ENCODE peak calls at places on chromosomes 3 and 15, in four cellular contexts. One of them, this sample, is unnamed.

GRCh38 chr3:62562596-62562995 is 189.2 kb upstream of the FEZF2 start:
- DNase-seq in tibial artery: peak; percentile 45
- DNase-seq in brain microvascular endothelial cell: no peak
- DNase-seq in CD8-positive, alpha-beta memory T cell: no peak
- DNase-seq in this sample: no peak

GRCh38 chr3:36542186-36542585 is 161.9 kb downstream of the STAC start:
- DNase-seq in tibial artery: no peak
- DNase-seq in brain microvascular endothelial cell: peak; percentile 29
- DNase-seq in CD8-positive, alpha-beta memory T cell: no peak
- DNase-seq in this sample: no peak

GRCh38 chr15:23890218-23890617 is 203.1 kb upstream of the NDN start:
- DNase-seq in tibial artery: no peak
- DNase-seq in brain microvascular endothelial cell: no peak
- DNase-seq in CD8-positive, alpha-beta memory T cell: no peak
- DNase-seq in this sample: no peak

GRCh38 chr3:189239616-189240015 is 67.8 kb downstream of the TPRG1 start:
- DNase-seq in tibial artery: no peak
- DNase-seq in brain microvascular endothelial cell: no peak
- DNase-seq in CD8-positive, alpha-beta memory T cell: no peak
- DNase-seq in this sample: no peak

GRCh38 chr15:100249096-100249815 is 92.5 kb downstream of the ADAMTS17 start:
- DNase-seq in tibial artery: no peak
- DNase-seq in brain microvascular endothelial cell: no peak
- DNase-seq in CD8-positive, alpha-beta memory T cell: no peak
- DNase-seq in this sample: no peak

GRCh38 chr3:42701371-42702065 is 1.1 kb downstream of the HHATL start:
- DNase-seq in tibial artery: peak; percentile 35
- DNase-seq in brain microvascular endothelial cell: no peak
- DNase-seq in CD8-positive, alpha-beta memory T cell: peak; percentile 39
- DNase-seq in this sample: no peak

GRCh38 chr3:69095636-69096035 is 10.9 kb downstream of the ARL6IP5 start:
- DNase-seq in tibial artery: no peak
- DNase-seq in brain microvascular endothelial cell: no peak
- DNase-seq in CD8-positive, alpha-beta memory T cell: no peak
- DNase-seq in this sample: no peak

GRCh38 chr3:82088749-82089148 is 327.3 kb upstream of the GBE1 start:
- DNase-seq in tibial artery: no peak
- DNase-seq in brain microvascular endothelial cell: no peak
- DNase-seq in CD8-positive, alpha-beta memory T cell: no peak
- DNase-seq in this sample: no peak

GRCh38 chr3:59818033-59818936 is 768.5 kb upstream of the CFAP20DC start:
- DNase-seq in tibial artery: peak; percentile 90
- DNase-seq in brain microvascular endothelial cell: peak; percentile 98
- DNase-seq in CD8-positive, alpha-beta memory T cell: no peak
- DNase-seq in this sample: peak; percentile 58

GRCh38 chr3:194739498-194740284 is 54.0 kb downstream of the FAM43A start:
- DNase-seq in tibial artery: no peak
- DNase-seq in brain microvascular endothelial cell: no peak
- DNase-seq in CD8-positive, alpha-beta memory T cell: no peak
- DNase-seq in this sample: no peak

GRCh38 chr15:50183112-50183794 is 1.3 kb downstream of the SLC27A2 start:
- DNase-seq in tibial artery: no peak
- DNase-seq in brain microvascular endothelial cell: no peak
- DNase-seq in CD8-positive, alpha-beta memory T cell: no peak
- DNase-seq in this sample: no peak
- H3K4me3 ChIP-seq in tibial artery: no peak overlapping the region
- H3K4me3 ChIP-seq in brain microvascular endothelial cell: no peak overlapping the region
- H3K4me3 ChIP-seq in CD8-positive, alpha-beta memory T cell: peak overlapping the region; percentile 66
- H3K4me3 ChIP-seq in this sample: peak overlapping the region; percentile 31

DNA sequence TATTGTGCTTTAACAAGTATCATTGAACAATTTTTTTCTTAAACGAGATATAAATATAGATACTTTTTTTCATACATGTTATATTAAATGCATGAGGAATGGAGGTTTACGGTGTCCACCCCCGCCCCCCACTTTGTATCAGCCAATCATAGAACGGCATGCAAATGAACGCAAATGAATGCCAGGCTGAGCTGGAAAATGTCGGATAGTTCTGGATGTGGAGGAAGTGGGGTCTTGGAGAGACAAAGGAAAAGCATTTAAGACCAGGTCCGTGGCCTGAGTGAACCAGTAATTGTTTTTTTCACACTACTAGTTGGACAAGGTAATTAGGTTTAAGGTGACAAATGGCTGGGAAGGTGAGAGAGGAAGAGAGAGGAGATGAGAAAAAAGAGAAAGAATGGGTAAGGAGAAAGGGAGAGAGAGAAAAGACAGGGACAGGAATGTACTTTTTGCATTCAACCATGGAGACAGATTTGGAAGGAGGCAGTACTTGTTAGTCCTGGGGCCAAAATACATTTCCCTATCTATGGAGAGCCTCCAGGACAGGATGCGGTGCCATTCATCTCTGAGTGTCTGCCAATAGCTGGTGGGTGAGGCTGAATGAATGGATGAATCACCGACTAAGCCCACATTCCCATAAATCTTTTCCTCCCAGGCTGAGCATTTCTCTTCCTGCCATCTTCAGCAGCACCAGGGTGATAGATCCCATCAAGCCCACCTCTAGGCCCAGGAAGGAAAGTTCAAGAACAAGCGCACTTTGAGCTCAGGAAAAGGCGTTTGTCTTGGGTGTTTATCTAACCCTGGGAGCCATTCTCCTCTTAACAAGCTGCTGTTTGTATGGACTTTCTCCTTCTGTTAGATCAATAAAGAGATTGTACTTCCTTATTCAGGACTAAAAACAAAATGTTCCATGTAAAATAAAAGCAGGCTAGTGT is 1.4 kb upstream of the RAD18 start:
- DNase-seq in tibial artery: no peak
- DNase-seq in brain microvascular endothelial cell: peak; percentile 33
- DNase-seq in CD8-positive, alpha-beta memory T cell: no peak
- DNase-seq in this sample: no peak
- H3K4me3 ChIP-seq in tibial artery: no peak overlapping the region
- H3K4me3 ChIP-seq in brain microvascular endothelial cell: no peak overlapping the region
- H3K4me3 ChIP-seq in CD8-positive, alpha-beta memory T cell: no peak overlapping the region
- H3K4me3 ChIP-seq in this sample: no peak overlapping the region

DNA sequence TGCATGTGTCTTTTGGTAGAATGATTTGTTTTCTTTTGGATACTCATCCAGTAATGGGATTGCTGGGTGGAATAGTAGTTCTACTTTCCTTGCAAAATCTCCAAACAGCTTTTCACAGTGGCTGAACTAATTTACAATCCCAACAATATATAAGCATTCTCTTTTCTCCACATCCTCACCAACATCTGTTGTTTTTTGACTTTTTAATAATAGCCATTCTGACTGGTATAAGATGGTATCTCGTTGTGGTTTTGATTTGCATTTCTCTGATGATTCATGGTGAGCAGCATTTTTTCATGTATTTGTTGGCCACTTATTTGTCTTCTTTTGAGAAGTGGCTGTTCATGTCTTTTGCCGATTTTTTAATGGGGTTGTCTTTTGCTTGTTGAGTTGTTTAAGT is 55.8 kb downstream of the ST8SIA2 start:
- DNase-seq in tibial artery: no peak
- DNase-seq in brain microvascular endothelial cell: peak; percentile 68
- DNase-seq in CD8-positive, alpha-beta memory T cell: no peak
- DNase-seq in this sample: no peak
- H3K4me3 ChIP-seq in tibial artery: no peak overlapping the region
- H3K4me3 ChIP-seq in brain microvascular endothelial cell: no peak overlapping the region
- H3K4me3 ChIP-seq in CD8-positive, alpha-beta memory T cell: no peak overlapping the region
- H3K4me3 ChIP-seq in this sample: no peak overlapping the region

GRCh38 chr3:129310111-129310601 is 31.5 kb downstream of the HMCES start:
- DNase-seq in tibial artery: no peak
- DNase-seq in brain microvascular endothelial cell: no peak
- DNase-seq in CD8-positive, alpha-beta memory T cell: no peak
- DNase-seq in this sample: no peak

GRCh38 chr3:129304141-129304540 is 25.5 kb downstream of the HMCES start:
- DNase-seq in tibial artery: no peak
- DNase-seq in brain microvascular endothelial cell: peak; percentile 15
- DNase-seq in CD8-positive, alpha-beta memory T cell: no peak
- DNase-seq in this sample: no peak

GRCh38 chr3:129304553-129305222 is 26.0 kb downstream of the HMCES start:
- DNase-seq in tibial artery: no peak
- DNase-seq in brain microvascular endothelial cell: no peak
- DNase-seq in CD8-positive, alpha-beta memory T cell: no peak
- DNase-seq in this sample: no peak

GRCh38 chr3:129308636-129309035 is 30.0 kb downstream of the HMCES start:
- DNase-seq in tibial artery: no peak
- DNase-seq in brain microvascular endothelial cell: no peak
- DNase-seq in CD8-positive, alpha-beta memory T cell: no peak
- DNase-seq in this sample: no peak

GRCh38 chr3:129305592-129306091 is 27.0 kb downstream of the HMCES start:
- DNase-seq in tibial artery: peak; percentile 93
- DNase-seq in brain microvascular endothelial cell: peak; percentile 84
- DNase-seq in CD8-positive, alpha-beta memory T cell: no peak
- DNase-seq in this sample: peak; percentile 92
- H3K4me3 ChIP-seq in tibial artery: peak overlapping the region; percentile 51
- H3K4me3 ChIP-seq in brain microvascular endothelial cell: peak overlapping the region; percentile 35
- H3K4me3 ChIP-seq in CD8-positive, alpha-beta memory T cell: no peak overlapping the region
- H3K4me3 ChIP-seq in this sample: peak overlapping the region; percentile 9

GRCh38 chr15:40420071-40420713 is 14.6 kb downstream of the IVD start:
- DNase-seq in tibial artery: no peak
- DNase-seq in brain microvascular endothelial cell: no peak
- DNase-seq in CD8-positive, alpha-beta memory T cell: no peak
- DNase-seq in this sample: peak; percentile 47

GRCh38 chr15:40418126-40418525 is 12.5 kb downstream of the IVD start:
- DNase-seq in tibial artery: no peak
- DNase-seq in brain microvascular endothelial cell: no peak
- DNase-seq in CD8-positive, alpha-beta memory T cell: no peak
- DNase-seq in this sample: no peak

GRCh38 chr15:40420793-40421192 is 15.2 kb downstream of the IVD start:
- DNase-seq in tibial artery: no peak
- DNase-seq in brain microvascular endothelial cell: no peak
- DNase-seq in CD8-positive, alpha-beta memory T cell: no peak
- DNase-seq in this sample: peak; percentile 42

GRCh38 chr15:40424483-40425115 is 16.2 kb upstream of the BAHD1 start:
- DNase-seq in tibial artery: no peak
- DNase-seq in brain microvascular endothelial cell: no peak
- DNase-seq in CD8-positive, alpha-beta memory T cell: no peak
- DNase-seq in this sample: no peak

DNA sequence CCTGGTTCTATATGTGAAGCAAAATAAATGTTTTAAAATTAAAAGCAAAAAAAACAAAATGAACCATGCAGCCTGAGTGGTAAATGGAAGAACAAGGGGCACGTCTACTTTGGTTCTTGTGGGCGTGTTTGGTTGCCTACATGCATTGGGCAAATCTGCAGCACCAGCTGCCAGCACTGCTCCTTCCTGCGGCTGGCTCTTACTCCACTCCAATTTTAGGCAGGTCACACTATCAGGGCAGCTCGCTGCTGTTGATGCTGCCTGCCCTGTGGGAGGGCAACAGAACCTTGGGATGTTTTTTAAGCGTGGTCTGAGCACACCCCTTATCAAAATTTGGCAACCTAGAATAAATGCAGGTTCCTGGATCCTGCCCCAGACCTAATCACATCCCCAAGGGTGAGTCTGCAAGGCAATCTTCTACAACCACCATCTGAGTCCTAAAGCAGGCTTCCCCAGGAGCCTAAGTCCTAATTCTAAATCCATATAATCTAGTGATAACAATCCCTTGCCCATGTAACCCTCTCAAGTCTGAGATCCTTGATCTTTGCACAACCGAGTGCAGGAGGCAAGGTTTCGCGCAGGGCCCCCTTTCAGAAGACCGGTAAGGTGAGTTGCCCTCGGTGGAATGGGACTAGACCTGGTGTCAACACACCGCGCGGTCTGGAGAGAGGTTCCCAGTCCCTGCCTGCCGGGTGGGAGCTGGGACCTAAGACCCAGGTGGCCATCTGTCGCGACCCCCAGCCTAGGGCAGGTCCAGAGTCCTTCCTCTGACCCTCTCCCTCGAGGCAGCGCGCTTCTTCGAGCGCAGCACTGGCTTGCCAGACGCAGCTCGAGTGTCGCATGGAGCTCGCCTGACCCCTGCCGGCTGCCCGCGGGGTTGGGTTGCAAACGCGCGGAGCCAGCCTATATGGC is 15.9 kb downstream of the IVD start:
- DNase-seq in tibial artery: peak; percentile 65
- DNase-seq in brain microvascular endothelial cell: peak; percentile 35
- DNase-seq in CD8-positive, alpha-beta memory T cell: peak; percentile 69
- DNase-seq in this sample: peak; percentile 83
- H3K4me3 ChIP-seq in tibial artery: peak overlapping the region; percentile 3
- H3K4me3 ChIP-seq in brain microvascular endothelial cell: no peak overlapping the region
- H3K4me3 ChIP-seq in CD8-positive, alpha-beta memory T cell: no peak overlapping the region
- H3K4me3 ChIP-seq in this sample: no peak overlapping the region

GRCh38 chr3:115632026-115632425 is 8.7 kb downstream of the GAP43 start:
- DNase-seq in tibial artery: no peak
- DNase-seq in brain microvascular endothelial cell: no peak
- DNase-seq in CD8-positive, alpha-beta memory T cell: no peak
- DNase-seq in this sample: no peak

GRCh38 chr3:115628075-115628412 is 4.7 kb downstream of the GAP43 start:
- DNase-seq in tibial artery: no peak
- DNase-seq in brain microvascular endothelial cell: no peak
- DNase-seq in CD8-positive, alpha-beta memory T cell: no peak
- DNase-seq in this sample: no peak

GRCh38 chr3:115633467-115633866 is 10.2 kb downstream of the GAP43 start:
- DNase-seq in tibial artery: no peak
- DNase-seq in brain microvascular endothelial cell: no peak
- DNase-seq in CD8-positive, alpha-beta memory T cell: no peak
- DNase-seq in this sample: no peak

GRCh38 chr3:115634052-115634451 is 10.7 kb downstream of the GAP43 start:
- DNase-seq in tibial artery: no peak
- DNase-seq in brain microvascular endothelial cell: no peak
- DNase-seq in CD8-positive, alpha-beta memory T cell: no peak
- DNase-seq in this sample: no peak

DNA sequence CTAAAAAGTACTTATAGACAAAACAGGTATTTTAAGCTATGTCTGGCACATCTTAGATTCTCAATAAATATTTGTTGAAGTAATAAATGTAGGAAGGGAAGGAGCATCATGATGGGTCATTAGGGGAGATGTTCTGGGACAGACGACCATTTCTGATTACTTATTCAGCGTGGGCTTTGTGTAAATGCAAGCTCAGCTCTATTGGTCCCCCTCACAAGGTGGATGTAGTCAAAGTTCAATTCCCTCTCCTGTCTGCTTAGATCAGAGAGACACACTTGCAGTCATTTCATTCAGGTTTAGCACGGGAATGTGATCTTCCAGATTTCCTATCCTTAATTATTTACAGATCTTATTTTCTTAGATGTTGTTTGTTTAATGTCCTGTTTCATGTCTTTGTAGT is 7.5 kb downstream of the GAP43 start:
- DNase-seq in tibial artery: no peak
- DNase-seq in brain microvascular endothelial cell: no peak
- DNase-seq in CD8-positive, alpha-beta memory T cell: no peak
- DNase-seq in this sample: no peak
- H3K4me3 ChIP-seq in tibial artery: no peak overlapping the region
- H3K4me3 ChIP-seq in brain microvascular endothelial cell: no peak overlapping the region
- H3K4me3 ChIP-seq in CD8-positive, alpha-beta memory T cell: no peak overlapping the region
- H3K4me3 ChIP-seq in this sample: no peak overlapping the region

GRCh38 chr3:70982700-70983140 is 600.8 kb downstream of the FOXP1 start:
- DNase-seq in tibial artery: peak; percentile 53
- DNase-seq in brain microvascular endothelial cell: peak; percentile 85
- DNase-seq in CD8-positive, alpha-beta memory T cell: no peak
- DNase-seq in this sample: peak; percentile 22
- H3K4me3 ChIP-seq in tibial artery: peak overlapping the region; percentile 15
- H3K4me3 ChIP-seq in brain microvascular endothelial cell: no peak overlapping the region
- H3K4me3 ChIP-seq in CD8-positive, alpha-beta memory T cell: no peak overlapping the region
- H3K4me3 ChIP-seq in this sample: no peak overlapping the region

GRCh38 chr3:48664313-48664644 is 1.6 kb upstream of the CELSR3 start:
- DNase-seq in tibial artery: no peak
- DNase-seq in brain microvascular endothelial cell: no peak
- DNase-seq in CD8-positive, alpha-beta memory T cell: no peak
- DNase-seq in this sample: no peak
- H3K4me3 ChIP-seq in tibial artery: peak overlapping the region; percentile 56
- H3K4me3 ChIP-seq in brain microvascular endothelial cell: no peak overlapping the region
- H3K4me3 ChIP-seq in CD8-positive, alpha-beta memory T cell: no peak overlapping the region
- H3K4me3 ChIP-seq in this sample: no peak overlapping the region

This sample was measured in ovary.